ENCODE peak calls at places on chromosome 20, in six cellular contexts. One of them, this sample, is unnamed.

GRCh38 chr20:62136283-62137091 is 6.7 kb downstream of the PSMA7 start:
- DNase-seq in stimulated activated naive B cell treated with anti-CD40 and anti-IgM and Interleukin-4, amounts not matched to agents 10 μg/mL and 1 μg/mL and 100 μg/mL, for 72 hours: no peak
- DNase-seq in mesendoderm: peak; percentile 80
- DNase-seq in NCI-H510A treated with DMSO at 0.1 percent for 48 hours: peak; percentile 56
- DNase-seq in HT1080: peak; percentile 56
- DNase-seq in right lobe of liver: no peak
- DNase-seq in this sample: peak; percentile 82

GRCh38 chr20:33660685-33661058 is 1.5 kb upstream of the C20orf144 start:
- DNase-seq in stimulated activated naive B cell treated with anti-CD40 and anti-IgM and Interleukin-4, amounts not matched to agents 10 μg/mL and 1 μg/mL and 100 μg/mL, for 72 hours: no peak
- DNase-seq in mesendoderm: no peak
- DNase-seq in NCI-H510A treated with DMSO at 0.1 percent for 48 hours: no peak
- DNase-seq in HT1080: no peak
- DNase-seq in right lobe of liver: no peak
- DNase-seq in this sample: no peak

GRCh38 chr20:45970646-45971424 is 1.2 kb downstream of the ZNF335 start:
- DNase-seq in stimulated activated naive B cell treated with anti-CD40 and anti-IgM and Interleukin-4, amounts not matched to agents 10 μg/mL and 1 μg/mL and 100 μg/mL, for 72 hours: peak; percentile 33
- DNase-seq in mesendoderm: no peak
- DNase-seq in NCI-H510A treated with DMSO at 0.1 percent for 48 hours: no peak
- DNase-seq in HT1080: no peak
- DNase-seq in right lobe of liver: peak; percentile 69
- DNase-seq in this sample: peak; percentile 76

GRCh38 chr20:24502184-24502583 is 32.8 kb downstream of the SYNDIG1 start:
- DNase-seq in stimulated activated naive B cell treated with anti-CD40 and anti-IgM and Interleukin-4, amounts not matched to agents 10 μg/mL and 1 μg/mL and 100 μg/mL, for 72 hours: no peak
- DNase-seq in mesendoderm: no peak
- DNase-seq in NCI-H510A treated with DMSO at 0.1 percent for 48 hours: no peak
- DNase-seq in HT1080: peak; percentile 78
- DNase-seq in right lobe of liver: no peak
- DNase-seq in this sample: no peak

GRCh38 chr20:51542894-51543788 is 622 bp upstream of the NFATC2 start:
- DNase-seq in stimulated activated naive B cell treated with anti-CD40 and anti-IgM and Interleukin-4, amounts not matched to agents 10 μg/mL and 1 μg/mL and 100 μg/mL, for 72 hours: no peak
- DNase-seq in mesendoderm: no peak
- DNase-seq in NCI-H510A treated with DMSO at 0.1 percent for 48 hours: no peak
- DNase-seq in HT1080: no peak
- DNase-seq in right lobe of liver: no peak
- DNase-seq in this sample: no peak

GRCh38 chr20:43940518-43941225 is 26.0 kb downstream of the TOX2 start:
- DNase-seq in stimulated activated naive B cell treated with anti-CD40 and anti-IgM and Interleukin-4, amounts not matched to agents 10 μg/mL and 1 μg/mL and 100 μg/mL, for 72 hours: no peak
- DNase-seq in mesendoderm: no peak
- DNase-seq in NCI-H510A treated with DMSO at 0.1 percent for 48 hours: peak; percentile 33
- DNase-seq in HT1080: no peak
- DNase-seq in right lobe of liver: no peak
- DNase-seq in this sample: no peak

GRCh38 chr20:17640875-17641378 is 41.1 kb downstream of the RRBP1 start:
- DNase-seq in stimulated activated naive B cell treated with anti-CD40 and anti-IgM and Interleukin-4, amounts not matched to agents 10 μg/mL and 1 μg/mL and 100 μg/mL, for 72 hours: no peak
- DNase-seq in mesendoderm: no peak
- DNase-seq in NCI-H510A treated with DMSO at 0.1 percent for 48 hours: no peak
- DNase-seq in HT1080: no peak
- DNase-seq in right lobe of liver: no peak
- DNase-seq in this sample: no peak

GRCh38 chr20:56759741-56760278 is 130.7 kb downstream of the TFAP2C start:
- DNase-seq in stimulated activated naive B cell treated with anti-CD40 and anti-IgM and Interleukin-4, amounts not matched to agents 10 μg/mL and 1 μg/mL and 100 μg/mL, for 72 hours: no peak
- DNase-seq in mesendoderm: no peak
- DNase-seq in NCI-H510A treated with DMSO at 0.1 percent for 48 hours: no peak
- DNase-seq in HT1080: no peak
- DNase-seq in right lobe of liver: no peak
- DNase-seq in this sample: no peak

GRCh38 chr20:11919571-11919970 is 1.9 kb downstream of the BTBD3 start:
- DNase-seq in stimulated activated naive B cell treated with anti-CD40 and anti-IgM and Interleukin-4, amounts not matched to agents 10 μg/mL and 1 μg/mL and 100 μg/mL, for 72 hours: no peak
- DNase-seq in mesendoderm: no peak
- DNase-seq in NCI-H510A treated with DMSO at 0.1 percent for 48 hours: peak; percentile 46
- DNase-seq in HT1080: no peak
- DNase-seq in right lobe of liver: no peak
- DNase-seq in this sample: no peak

GRCh38 chr20:33843854-33844253 is 32.7 kb downstream of the CHMP4B start:
- DNase-seq in stimulated activated naive B cell treated with anti-CD40 and anti-IgM and Interleukin-4, amounts not matched to agents 10 μg/mL and 1 μg/mL and 100 μg/mL, for 72 hours: peak; percentile 24
- DNase-seq in mesendoderm: no peak
- DNase-seq in NCI-H510A treated with DMSO at 0.1 percent for 48 hours: no peak
- DNase-seq in HT1080: no peak
- DNase-seq in right lobe of liver: no peak
- DNase-seq in this sample: no peak

This sample was measured in upper lobe of right lung.